ENCODE peak calls at places on chromosomes 3 and 15, in six cellular contexts. F, C, T, X, R and Z are unnamed samples. For H3K4me1, the result is how much of the 10 kb centered on the place peaks cover.

GRCh38 chr15:48096355-48096786 is 24.4 kb upstream of the SLC24A5 start:
- DNase-seq in F (no peak), C (no peak), T (no peak), X (no peak), R (no peak), Z (no peak)

GRCh38 chr3:125357032-125357658 is 18.0 kb downstream of the ZNF148 start:
- DNase-seq in F (no peak), C (peak), T (peak), X (peak), R (peak), Z (peak)

GRCh38 chr15:49688135-49688790 is 67.4 kb downstream of the DTWD1 start:
- DNase-seq in F (no peak), C (no peak), T (no peak), X (no peak), R (no peak), Z (no peak)

GRCh38 chr15:88242586-88242985 is 14.0 kb downstream of the NTRK3 start:
- DNase-seq in F (no peak), C (no peak), T (no peak), X (no peak), R (no peak), Z (no peak)

GRCh38 chr3:123284399-123285010 is 82.8 kb downstream of the SEC22A start:
- DNase-seq in F (no peak), C (no peak), T (no peak), X (no peak), R (no peak), Z (no peak)

GRCh38 chr3:13556214-13556613 is 7.3 kb downstream of the FBLN2 start:
- DNase-seq in F (no peak), C (no peak), T (no peak), X (no peak), R (no peak), Z (no peak)

GRCh38 chr3:192929755-192930491 is 12.3 kb upstream of the MB21D2 start:
- DNase-seq in F (no peak), C (no peak), T (no peak), X (no peak), R (no peak), Z (no peak)

GRCh38 chr3:117893638-117894037 is 1141.0 kb downstream of the IGSF11 start:
- DNase-seq in F (no peak), C (no peak), T (no peak), X (no peak), R (no peak), Z (no peak)

GRCh38 chr3:60703956-60704736 is 547.1 kb downstream of the FHIT start:
- DNase-seq in F (no peak), C (no peak), T (no peak), X (no peak), R (no peak), Z (no peak)

GRCh38 chr3:99878005-99878404 is 60.3 kb downstream of the CMSS1 start:
- DNase-seq in F (no peak), C (no peak), T (no peak), X (no peak), R (no peak), Z (no peak)

GRCh38 chr3:30611613-30612421 is 5.4 kb downstream of the TGFBR2 start:
- DNase-seq in F (no peak), C (no peak), T (no peak), X (no peak), R (no peak), Z (no peak)

GRCh38 chr15:80093854-80094418 is 34.5 kb downstream of the ZFAND6 start:
- DNase-seq in F (no peak), C (no peak), T (peak), X (peak), R (peak), Z (peak)

GRCh38 chr15:83185561-83185960 is 22.1 kb downstream of the HDGFL3 start:
- DNase-seq in F (no peak), C (no peak), T (no peak), X (no peak), R (no peak), Z (no peak)

GRCh38 chr15:33007295-33007855 is 187.1 kb downstream of the FMN1 start:
- DNase-seq in F (no peak), C (no peak), T (no peak), X (no peak), R (no peak), Z (no peak)

GRCh38 chr3:132554437-132554836 is 42.6 kb upstream of the ACKR4 start:
- DNase-seq in F (no peak), C (no peak), T (no peak), X (no peak), R (no peak), Z (peak)

GRCh38 chr3:23161308-23161707 is 41.8 kb upstream of the UBE2E2 start:
- DNase-seq in F (no peak), C (no peak), T (no peak), X (no peak), R (no peak), Z (no peak)

GRCh38 chr15:78103406-78104118 is 11.2 kb downstream of the SH2D7 start:
- DNase-seq in F (no peak), C (peak), T (no peak), X (no peak), R (peak), Z (no peak)

GRCh38 chr3:171640520-171641412 is 169.5 kb downstream of the PLD1 start:
- DNase-seq in F (no peak), C (no peak), T (no peak), X (no peak), R (no peak), Z (no peak)

GRCh38 chr3:57555316-57555715 is 758 bp upstream of the PDE12 start:
- DNase-seq in F (no peak), C (no peak), T (peak), X (no peak), R (no peak), Z (no peak)

GRCh38 chr15:63048986-63049665 is 6.6 kb downstream of the TPM1 start:
- DNase-seq in F (no peak), C (peak), T (peak), X (peak), R (peak), Z (peak)

GRCh38 chr3:38117748-38118420 is 19.0 kb downstream of the ACAA1 start:
- DNase-seq in F (peak), C (peak), T (peak), X (peak), R (peak), Z (peak)

GRCh38 chr3:117537949-117538348 is 828.4 kb downstream of the TUSC7 start:
- DNase-seq in F (no peak), C (no peak), T (no peak), X (no peak), R (no peak), Z (no peak)

GRCh38 chr15:28096720-28097431 is 2.2 kb downstream of the OCA2 start:
- DNase-seq in F (no peak), C (no peak), T (no peak), X (no peak), R (peak), Z (no peak)

GRCh38 chr3:106104078-106104477 is 235.3 kb upstream of the CBLB start:
- DNase-seq in F (no peak), C (no peak), T (no peak), X (no peak), R (no peak), Z (no peak)

GRCh38 chr3:79724206-79724605 is 43.6 kb downstream of the ROBO1 start:
- DNase-seq in F (no peak), C (no peak), T (peak), X (no peak), R (no peak), Z (no peak)

DNA sequence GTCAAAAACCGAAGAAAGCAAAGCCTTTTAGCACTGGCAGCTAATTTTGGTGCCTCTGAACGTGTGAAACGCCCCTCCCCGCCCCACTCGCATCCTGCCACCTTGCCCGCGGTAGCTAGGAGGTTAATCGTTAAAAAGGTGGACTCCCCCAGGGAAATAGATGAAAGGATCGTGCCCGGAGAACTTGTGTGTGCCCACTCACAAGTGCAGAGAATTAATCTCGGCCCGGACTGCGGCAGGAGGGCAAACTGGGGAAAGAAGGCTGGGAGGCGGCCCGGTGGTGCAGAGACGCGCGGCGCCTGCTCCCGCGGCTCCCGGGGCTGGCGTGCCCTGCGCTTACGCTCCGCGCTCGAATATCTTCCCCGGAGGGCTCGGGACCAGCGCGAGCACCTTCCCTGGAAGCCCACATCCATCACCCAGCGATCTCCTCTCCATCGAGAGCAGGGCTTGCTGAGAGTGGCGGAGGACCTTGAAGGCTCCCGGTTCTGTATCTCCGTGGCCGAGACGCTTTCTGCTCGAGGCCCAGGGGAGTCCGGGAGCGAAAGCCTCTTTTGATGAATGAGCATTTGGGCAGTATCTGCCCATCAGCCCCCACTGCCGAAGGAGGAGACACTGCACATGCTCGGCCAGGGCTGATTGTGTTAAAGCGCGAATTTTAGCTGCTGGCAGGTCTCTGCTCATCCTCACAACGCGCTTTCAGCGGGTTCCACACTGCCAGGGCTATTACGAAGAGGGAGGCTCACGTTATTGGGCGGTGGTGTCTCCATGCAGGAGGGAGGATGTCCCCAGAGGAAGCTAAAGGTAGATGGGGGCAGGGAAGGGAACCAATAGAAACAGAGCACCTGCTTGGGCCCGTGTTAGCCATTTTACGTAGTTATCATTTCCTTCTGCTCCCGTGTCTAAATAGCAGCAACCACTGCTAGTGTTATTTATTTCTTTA is 1.3 kb upstream of the SPTSSB start:
- DNase-seq in F (no peak), C (no peak), T (peak), X (peak), R (peak), Z (peak)
- TF ChIP-seq POLR2A in F (no peak), C (no peak), T (no peak), X (no peak), R (no peak), Z (peak)

DNA sequence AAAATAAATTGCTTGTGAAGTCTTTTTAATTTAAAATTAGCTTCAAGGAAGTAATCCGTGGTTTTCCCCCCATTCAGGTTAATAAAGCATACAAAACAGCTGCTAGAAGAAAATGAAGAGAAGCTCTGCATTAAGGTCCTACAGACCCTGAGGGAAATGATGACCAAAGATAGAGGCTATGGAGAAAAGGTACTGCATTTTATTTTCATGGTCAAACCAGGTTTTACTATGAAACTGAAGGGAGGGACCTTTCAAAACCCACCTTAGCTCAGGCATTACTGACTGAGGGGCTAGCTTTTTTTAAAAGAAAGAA is 218.5 kb downstream of the ITPR1 start:
- DNase-seq in F (no peak), C (no peak), T (no peak), X (no peak), R (no peak), Z (no peak)
- TF ChIP-seq CTCF in F (no peak), C (no peak), T (no peak), X (no peak), R (no peak), Z (no peak)

DNA sequence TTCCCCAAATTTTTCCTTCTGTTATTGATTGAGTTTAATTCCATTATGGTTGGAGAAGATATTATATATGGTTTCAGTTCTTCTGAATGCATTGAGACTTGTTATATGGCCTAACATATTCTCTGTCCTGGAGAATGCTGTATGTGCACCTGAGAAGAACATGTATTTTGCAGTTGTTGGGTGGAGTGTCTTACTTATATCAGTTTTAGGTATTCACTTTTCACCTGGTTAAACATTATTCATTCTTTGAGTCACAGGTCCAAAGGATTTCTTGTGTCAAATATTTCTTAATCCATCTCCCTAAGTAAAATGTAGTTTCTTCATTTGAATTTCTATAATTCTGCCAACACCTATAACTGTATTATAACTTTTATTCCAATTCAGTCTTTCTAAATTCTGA is 17.8 kb downstream of the ACKR2 start:
- DNase-seq in F (no peak), C (no peak), T (no peak), X (no peak), R (no peak), Z (no peak)
- H3K4me1 ChIP-seq in F (under half), C (under half), T (under half), X (under half), R (under half), Z (under half)

DNA sequence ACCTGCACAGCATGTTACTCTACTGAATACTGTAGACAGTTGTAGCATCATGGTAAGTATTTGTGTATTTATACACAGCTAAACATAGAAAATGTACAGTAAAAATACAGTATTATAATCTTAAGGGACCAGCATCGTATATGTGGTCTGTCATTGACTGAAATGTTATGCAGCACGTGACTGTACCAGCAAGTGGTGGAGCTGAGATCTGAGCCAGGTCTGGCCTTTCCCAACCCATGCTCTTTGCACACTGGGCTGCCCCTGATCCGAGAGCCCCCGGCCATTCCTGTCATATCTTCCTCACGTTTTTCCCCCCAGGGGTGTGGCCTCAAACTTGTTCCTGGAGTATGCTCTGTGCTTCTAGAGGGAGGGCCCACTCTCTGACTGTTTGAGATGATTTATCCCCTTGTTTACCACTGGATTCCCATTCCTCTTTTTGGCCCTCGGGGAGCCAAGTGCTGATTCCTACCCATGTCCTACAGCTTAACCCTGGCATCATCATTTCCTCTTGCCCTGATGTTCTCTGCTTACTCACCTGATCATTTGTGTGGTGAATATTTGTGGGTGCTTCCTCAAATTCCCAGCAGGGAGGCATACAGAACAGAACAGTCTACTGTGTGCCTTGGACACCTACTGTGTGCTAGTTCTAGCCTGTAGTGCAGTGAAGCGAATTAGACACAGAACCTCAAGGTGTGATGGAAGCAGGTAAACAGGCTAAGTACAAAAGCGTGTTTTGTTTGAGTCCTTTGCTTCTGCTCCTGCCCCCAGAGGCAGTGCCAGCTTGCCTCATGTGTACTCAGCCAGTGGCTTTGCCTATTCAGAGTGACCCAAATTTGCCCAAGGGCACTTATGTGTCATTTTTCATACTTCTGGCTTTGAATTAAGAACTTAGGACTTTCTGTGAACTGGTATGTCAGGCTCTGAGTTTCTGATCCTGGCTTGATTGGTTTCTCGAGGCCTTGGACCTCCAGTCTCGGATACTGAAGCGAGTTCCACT is 21.0 kb downstream of the CSRNP1 start:
- DNase-seq in F (no peak), C (peak), T (no peak), X (no peak), R (peak), Z (no peak)
- TF ChIP-seq POLR2A in F (no peak), C (no peak), T (no peak), X (no peak), R (no peak), Z (no peak)

GRCh38 chr15:64122936-64123351 is 27.2 kb downstream of the SNX1 start:
- DNase-seq in F (no peak), C (no peak), T (no peak), X (no peak), R (no peak), Z (no peak)
- TF ChIP-seq CTCF in F (no peak), C (no peak), T (no peak), X (no peak), R (no peak), Z (no peak)

GRCh38 chr15:75367406-75367912 is 948 bp downstream of the MAN2C1 start:
- DNase-seq in F (no peak), C (no peak), T (no peak), X (no peak), R (no peak), Z (no peak)
- H3K4me1 ChIP-seq in F (under half), C (under half), T (under half), X (under half), R (under half), Z (under half)

GRCh38 chr3:52313774-52314188 is 2.3 kb upstream of the DNAH1 start:
- DNase-seq in F (no peak), C (peak), T (no peak), X (no peak), R (no peak), Z (no peak)

GRCh38 chr3:52311567-52312119 is 4.5 kb upstream of the DNAH1 start:
- DNase-seq in F (no peak), C (no peak), T (no peak), X (no peak), R (no peak), Z (no peak)

GRCh38 chr3:52315006-52315405 is 1.1 kb upstream of the DNAH1 start:
- DNase-seq in F (no peak), C (no peak), T (no peak), X (no peak), R (no peak), Z (no peak)

GRCh38 chr3:52314495-52314894 is 1.6 kb upstream of the DNAH1 start:
- DNase-seq in F (no peak), C (no peak), T (no peak), X (no peak), R (no peak), Z (no peak)

GRCh38 chr3:52313188-52313773 is 2.8 kb upstream of the DNAH1 start:
- DNase-seq in F (no peak), C (no peak), T (no peak), X (no peak), R (no peak), Z (no peak)
- TF ChIP-seq POLR2A in F (no peak), C (no peak), T (no peak), X (no peak), R (no peak), Z (no peak)